ENCODE peak calls at places on chromosomes 4 and X, in five cellular contexts. I is tibial nerve, N is body of pancreas, T is brain microvascular endothelial cell, U is colonic mucosa. J is an unnamed sample.

GRCh38 chr4:39730067-39730466 is 32.1 kb downstream of the UBE2K start:
- DNase-seq in I (no peak), N (no peak), T (no peak), U (no peak), J (no peak)

GRCh38 chr4:57131849-57132745 is 21.9 kb upstream of the IGFBP7 start:
- DNase-seq in I (no peak), N (peak), T (no peak), U (no peak), J (no peak)

GRCh38 chr4:47933798-47934197 is 19.4 kb upstream of the NFXL1 start:
- DNase-seq in I (no peak), N (no peak), T (no peak), U (no peak), J (no peak)

GRCh38 chr4:8101213-8101781 is 57.3 kb downstream of the ABLIM2 start:
- DNase-seq in I (peak), N (no peak), T (no peak), U (peak), J (no peak)

GRCh38 chr4:25792200-25792791 is 70.5 kb downstream of the SEL1L3 start:
- DNase-seq in I (no peak), N (peak), T (no peak), U (peak), J (peak)

GRCh38 chr4:39046243-39046642 is 14.0 kb upstream of the TMEM156 start:
- DNase-seq in I (no peak), N (no peak), T (peak), U (no peak), J (no peak)

GRCh38 chr4:144347116-144347515 is 206.6 kb upstream of the GYPA start:
- DNase-seq in I (no peak), N (no peak), T (no peak), U (no peak), J (no peak)

GRCh38 chrX:45323387-45323786 is 122.7 kb upstream of the DIPK2B start:
- DNase-seq in I (no peak), N (no peak), T (no peak), U (no peak), J (no peak)

GRCh38 chr4:32789026-32789608 is 2068.9 kb downstream of the PCDH7 start:
- DNase-seq in I (no peak), N (no peak), T (no peak), U (no peak), J (no peak)

GRCh38 chr4:75985116-75985515 is 5.6 kb downstream of the SDAD1 start:
- DNase-seq in I (no peak), N (no peak), T (peak), U (no peak), J (no peak)

GRCh38 chr4:142354041-142354440 is 492.1 kb downstream of the INPP4B start:
- DNase-seq in I (no peak), N (no peak), T (no peak), U (no peak), J (no peak)

GRCh38 chrX:25158635-25159034 is 142.9 kb upstream of the ARX start:
- DNase-seq in I (no peak), N (no peak), T (no peak), U (no peak), J (no peak)

GRCh38 chrX:65516756-65517155 is 17.8 kb downstream of the LAS1L start:
- DNase-seq in I (no peak), N (no peak), T (no peak), U (no peak), J (no peak)

GRCh38 chr4:151641167-151641566 is 119.6 kb downstream of the GATB start:
- DNase-seq in I (no peak), N (no peak), T (peak), U (no peak), J (no peak)

GRCh38 chr4:169612869-169613859 is 781 bp upstream of the NEK1 start:
- DNase-seq in I (peak), N (peak), T (peak), U (peak), J (peak)

DNA sequence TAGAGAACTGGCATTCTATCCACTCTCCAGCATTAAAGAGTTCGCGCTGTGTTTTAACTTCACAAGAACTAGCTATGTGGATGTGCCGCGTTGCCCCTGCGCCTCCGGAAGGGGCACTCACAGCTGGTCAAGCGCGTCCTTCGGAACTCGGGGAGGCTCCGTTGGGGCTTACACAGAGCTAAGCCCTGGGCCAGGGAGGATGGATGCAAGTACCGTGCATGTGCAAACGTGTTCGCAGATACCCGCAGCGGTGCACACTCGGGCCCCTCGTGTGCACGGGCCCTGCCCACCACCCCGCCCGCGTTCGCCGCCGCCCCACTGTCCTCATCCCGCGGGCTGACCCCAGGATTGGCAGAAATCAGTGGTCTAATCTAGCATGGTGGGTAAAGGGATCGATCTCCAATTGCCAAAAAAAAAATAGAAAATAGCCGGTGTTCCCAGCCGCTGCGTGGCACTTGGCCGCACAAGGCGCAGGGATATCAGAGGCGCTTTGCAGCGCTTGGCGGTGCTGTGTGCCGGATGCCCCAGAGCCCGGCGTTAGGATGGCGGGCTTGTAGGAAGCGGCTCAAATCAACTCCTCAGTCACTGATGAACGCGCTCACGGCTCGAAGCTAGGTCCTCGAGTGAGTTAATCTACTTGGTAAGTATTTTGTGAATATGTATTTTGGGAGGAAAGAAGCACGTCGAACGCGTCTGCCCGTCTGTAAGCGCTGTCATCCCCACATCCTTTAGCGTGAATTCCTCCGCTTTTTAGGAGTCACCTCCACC is 988 bp upstream of the PCDH10 start:
- DNase-seq in I (no peak), N (no peak), T (peak), U (no peak), J (no peak)
- H3K27ac ChIP-seq in I (peak), N (no peak), T (no peak), U (no peak), J (no peak)

GRCh38 chr4:24322517-24322916 is 261.8 kb downstream of the DHX15 start:
- DNase-seq in I (no peak), N (no peak), T (no peak), U (no peak), J (no peak)

GRCh38 chr4:24322986-24323385 is 261.4 kb downstream of the DHX15 start:
- DNase-seq in I (no peak), N (no peak), T (no peak), U (no peak), J (no peak)

GRCh38 chr4:24321151-24321550 is 263.2 kb downstream of the DHX15 start:
- DNase-seq in I (no peak), N (no peak), T (no peak), U (no peak), J (no peak)

GRCh38 chr4:24321637-24322036 is 262.7 kb downstream of the DHX15 start:
- DNase-seq in I (no peak), N (no peak), T (no peak), U (no peak), J (no peak)
- H3K27ac ChIP-seq in I (no peak), N (no peak), T (no peak), U (no peak), J (no peak)

DNA sequence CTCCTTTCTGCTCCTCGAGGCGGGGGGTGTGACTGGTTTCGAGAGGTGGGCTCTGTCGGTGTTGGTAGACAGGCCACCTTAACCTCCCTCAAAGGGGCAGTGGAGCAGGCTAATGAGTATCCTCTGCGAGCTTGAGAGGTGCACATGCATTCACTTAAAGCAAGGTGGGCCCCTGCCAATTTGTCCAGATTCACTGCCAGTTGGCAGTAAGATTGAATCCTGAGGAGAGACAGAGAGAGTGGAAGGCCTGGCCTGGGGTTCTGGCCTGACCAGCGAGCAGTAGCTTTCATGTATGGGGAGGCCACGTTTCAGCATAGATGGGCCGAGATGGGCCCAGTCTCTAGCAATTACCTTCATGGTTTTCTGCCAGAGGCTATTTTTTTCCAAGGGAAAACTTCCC is 215.6 kb upstream of the SFRP2 start:
- DNase-seq in I (peak), N (no peak), T (no peak), U (no peak), J (no peak)
- H3K27ac ChIP-seq in I (peak), N (no peak), T (peak), U (no peak), J (peak)

GRCh38 chr4:138592801-138593200 is 350.7 kb upstream of the SLC7A11 start:
- DNase-seq in I (no peak), N (no peak), T (no peak), U (no peak), J (no peak)

GRCh38 chr4:138588501-138588900 is 346.4 kb upstream of the SLC7A11 start:
- DNase-seq in I (no peak), N (no peak), T (no peak), U (no peak), J (no peak)
- H3K27ac ChIP-seq in I (no peak), N (no peak), T (no peak), U (no peak), J (no peak)

GRCh38 chrX:118974088-118974907 is at the start of gene LONRF3:
- DNase-seq in I (peak), N (peak), T (peak), U (peak), J (peak)
- H3K27ac ChIP-seq in I (peak), N (peak), T (no peak), U (peak), J (peak)

GRCh38 chr4:139917896-139918295 is 236.1 kb downstream of the MAML3 start:
- DNase-seq in I (no peak), N (no peak), T (no peak), U (no peak), J (no peak)
- H3K27ac ChIP-seq in I (peak), N (no peak), T (no peak), U (no peak), J (peak)

J was measured in stomach.